ENCODE peak calls at places on chromosomes 1 and 21, in six cellular contexts. Z is BJ, C is H1, F is nephron progenitor cell, G is testis, B is endodermal cell. N is an unnamed sample.

GRCh38 chr1:226121049-226121586 is 58.6 kb downstream of the H3-3A start:
- DNase-seq in Z (no peak), B (no peak), F (no peak), C (no peak), G (no peak), N (no peak)

GRCh38 chr1:198883184-198883583 is 244.3 kb downstream of the PTPRC start:
- DNase-seq in F (no peak), B (no peak), C (no peak), G (no peak), Z (no peak), N (no peak)

GRCh38 chr1:46340404-46341221 is at the start of gene NSUN4:
- DNase-seq in F (peak), Z (peak), C (peak), G (peak), B (peak), N (peak)

GRCh38 chr1:24768873-24769605 is 23.8 kb downstream of the CLIC4 start:
- DNase-seq in C (no peak), B (no peak), G (no peak), Z (no peak), F (no peak), N (no peak)

GRCh38 chr21:44062380-44062779 is 44.8 kb upstream of the PWP2 start:
- DNase-seq in F (no peak), Z (no peak), B (no peak), G (peak), C (no peak), N (no peak)

GRCh38 chr1:178923512-178923911 is 52.6 kb upstream of the ANGPTL1 start:
- DNase-seq in B (no peak), F (no peak), Z (no peak), C (no peak), G (no peak), N (no peak)

GRCh38 chr21:15894596-15894995 is 164.8 kb downstream of the USP25 start:
- DNase-seq in G (no peak), C (no peak), F (no peak), Z (no peak), B (no peak), N (no peak)

GRCh38 chr1:199742547-199742946 is 285.0 kb upstream of the NR5A2 start:
- DNase-seq in B (no peak), Z (peak), F (no peak), C (no peak), G (no peak), N (no peak)

GRCh38 chr1:1144122-1144842 is 28.4 kb upstream of the C1orf159 start:
- DNase-seq in Z (no peak), F (no peak), B (peak), G (no peak), C (no peak), N (no peak)

GRCh38 chr1:147504801-147505303 is 36.4 kb upstream of the BCL9 start:
- DNase-seq in C (no peak), B (peak), Z (no peak), G (peak), F (peak), N (peak)
- TF ChIP-seq CTCF in C (no peak), B (no peak), Z (no peak), G (no peak), F (no peak), N (no peak)

DNA sequence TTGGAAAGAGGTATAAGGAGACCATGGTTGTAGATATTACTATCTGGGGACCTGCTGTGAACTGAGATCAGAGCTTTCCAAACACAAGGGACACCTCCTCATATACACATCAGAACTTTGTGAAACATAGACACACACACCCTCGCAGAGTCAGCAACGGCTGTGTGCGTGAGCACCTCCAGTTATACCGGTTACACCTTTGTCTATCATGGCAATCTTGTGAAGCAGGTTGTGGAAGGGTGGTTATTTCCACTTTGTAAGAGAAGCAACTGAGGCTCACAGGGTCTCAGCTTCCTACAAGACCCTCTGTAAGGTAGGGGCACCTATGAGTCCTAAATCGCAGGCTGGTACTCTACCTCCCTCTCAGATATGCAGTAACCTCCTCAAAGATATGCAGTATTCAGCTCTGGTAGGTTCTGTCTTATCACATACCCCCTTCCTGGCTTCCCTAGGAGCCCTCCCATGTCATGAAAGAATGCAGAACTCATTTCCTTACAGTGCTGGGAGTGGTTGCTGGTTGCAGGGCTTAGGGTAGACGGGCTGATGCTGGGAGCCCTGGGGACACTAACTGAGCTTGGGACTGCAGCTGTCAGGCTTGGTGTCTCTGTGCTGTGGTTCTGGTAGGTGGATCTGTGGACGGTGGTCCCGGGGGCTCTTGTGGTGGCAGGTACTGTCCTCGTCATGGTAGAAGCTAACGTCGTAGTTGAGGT is 18.6 kb upstream of the MAGOH start:
- DNase-seq in B (peak), G (no peak), F (no peak), C (no peak), Z (no peak), N (no peak)
- TF ChIP-seq CTCF in B (no peak), G (no peak), F (no peak), C (no peak), Z (no peak), N (no peak)

GRCh38 chr1:151720974-151721787 is at the start of gene RIIAD1:
- DNase-seq in F (peak), B (peak), Z (no peak), C (no peak), G (peak), N (no peak)
- TF ChIP-seq CTCF in F (no peak), B (no peak), Z (no peak), C (no peak), G (no peak), N (no peak)

DNA sequence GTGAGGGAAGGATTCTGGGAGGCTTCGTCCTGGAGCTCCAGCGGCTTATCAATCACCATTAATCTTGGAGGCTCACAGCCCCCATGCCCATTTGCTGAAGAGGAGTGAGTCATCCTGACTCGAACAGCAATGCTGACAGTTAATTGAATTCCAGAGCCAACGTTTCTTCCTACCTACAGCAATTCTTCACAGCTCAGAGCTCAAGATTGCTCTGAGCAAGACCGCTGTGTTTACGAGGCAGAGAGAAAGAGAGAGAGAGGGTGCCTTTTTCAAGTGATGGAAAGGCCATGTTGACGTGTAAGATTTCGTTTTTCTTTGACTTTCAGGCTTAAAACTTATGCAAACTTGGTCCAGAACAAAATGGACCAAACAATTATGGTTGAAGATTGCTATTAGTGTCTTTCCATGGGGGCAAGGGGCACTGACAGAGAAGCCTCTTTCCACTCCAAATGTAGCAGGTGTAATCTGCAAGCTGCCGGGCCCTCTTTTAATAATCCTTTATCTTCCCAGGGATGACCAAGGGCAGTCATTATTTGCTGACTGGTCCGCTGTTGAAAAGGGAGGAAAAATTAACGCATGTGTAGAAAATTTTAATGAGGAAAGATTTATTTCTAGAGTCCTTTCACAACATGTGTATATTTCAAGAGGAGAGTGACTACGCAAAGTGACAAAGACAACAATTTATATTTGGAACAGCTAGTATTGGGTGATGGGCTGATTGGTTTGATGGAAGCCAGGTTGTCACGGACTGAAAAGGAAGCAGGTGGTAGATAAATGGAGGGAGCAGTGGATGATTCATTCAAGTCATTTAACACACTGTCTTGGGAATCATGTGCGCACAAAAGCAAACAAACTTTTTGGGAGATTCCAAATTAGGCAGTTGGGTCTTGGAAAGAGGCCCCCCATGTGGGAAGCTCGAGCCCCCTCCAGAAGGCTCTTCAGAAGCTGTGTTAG is 136.1 kb upstream of the IRF2BP2 start:
- DNase-seq in C (no peak), F (no peak), B (peak), Z (no peak), G (no peak), N (no peak)
- TF ChIP-seq CTCF in C (no peak), F (no peak), B (no peak), Z (no peak), G (no peak), N (no peak)

DNA sequence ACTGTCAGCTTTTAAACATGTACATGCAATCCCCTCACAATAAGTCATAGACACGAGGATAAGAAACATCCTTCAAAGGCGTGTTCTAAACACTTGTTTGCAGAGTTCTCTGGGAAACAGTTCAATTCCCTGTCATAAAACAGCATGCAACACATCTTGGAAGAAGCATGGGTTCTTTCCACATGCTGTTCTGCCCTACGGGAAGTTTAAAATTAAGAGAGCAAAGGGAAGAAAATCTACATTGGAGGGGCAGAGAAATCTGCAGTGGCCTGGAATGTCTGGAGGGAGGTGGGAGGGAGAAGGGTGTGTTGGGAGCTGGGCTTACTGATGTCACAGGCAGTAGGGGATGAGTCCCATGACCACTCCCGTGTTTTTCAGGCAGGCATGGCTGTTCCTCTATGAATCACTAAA is 98.3 kb upstream of the SLC2A1 start:
- DNase-seq in B (no peak), Z (peak), F (no peak), G (no peak), C (no peak), N (no peak)
- TF ChIP-seq CTCF in B (no peak), Z (no peak), F (no peak), G (no peak), C (no peak), N (no peak)

GRCh38 chr1:55337801-55338447 is 122.8 kb upstream of the USP24 start:
- DNase-seq in B (peak), F (no peak), C (peak), G (peak), Z (no peak), N (no peak)
- TF ChIP-seq CTCF in B (peak), F (peak), C (peak), G (no peak), Z (peak), N (peak)

GRCh38 chr1:155173478-155174333 is at the start of gene TRIM46:
- DNase-seq in Z (no peak), C (no peak), F (peak), G (no peak), B (peak), N (peak)
- TF ChIP-seq CTCF in Z (no peak), C (no peak), F (no peak), G (no peak), B (no peak), N (peak)

DNA sequence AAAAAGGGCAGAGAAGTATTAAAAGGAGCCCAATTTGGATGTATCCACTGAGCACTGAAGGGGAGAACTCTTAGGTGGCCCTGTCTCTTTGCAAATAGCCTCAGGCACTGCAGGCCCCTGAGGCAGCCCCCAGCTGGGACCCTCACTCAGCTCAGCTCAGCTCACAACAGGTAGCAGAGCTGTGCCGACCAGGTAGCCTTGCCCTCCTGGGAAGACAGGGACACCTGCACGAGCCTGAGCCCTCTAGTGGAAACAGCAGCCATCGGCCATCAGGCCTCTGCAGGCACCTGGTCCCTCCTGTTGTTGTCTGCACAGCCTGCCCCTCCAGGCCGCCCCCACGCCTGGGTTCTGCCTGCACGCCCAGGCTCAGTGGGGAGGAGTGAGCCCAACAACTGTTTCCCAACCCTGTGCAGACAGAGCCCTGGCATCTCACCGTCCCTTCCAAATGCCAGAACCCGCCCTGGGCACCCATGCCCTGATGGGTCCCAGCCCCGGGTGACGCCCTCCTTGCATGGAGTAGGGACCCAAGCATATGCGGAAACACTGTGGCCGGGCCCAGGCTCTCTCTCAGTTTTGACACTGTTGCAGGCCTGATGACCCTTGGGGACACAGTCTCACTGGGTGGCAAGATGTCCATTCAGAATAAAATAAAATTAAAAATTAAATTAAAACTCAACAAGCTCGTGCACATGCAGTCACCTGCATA is 60.0 kb upstream of the AJAP1 start:
- DNase-seq in Z (no peak), B (peak), C (no peak), F (no peak), G (no peak), N (no peak)
- TF ChIP-seq CTCF in Z (no peak), B (peak), C (peak), F (no peak), G (no peak), N (no peak)

GRCh38 chr1:201876148-201876547 is 12.6 kb upstream of the SHISA4 start:
- DNase-seq in C (no peak), B (no peak), G (no peak), Z (no peak), F (no peak), N (no peak)
- TF ChIP-seq CTCF in C (no peak), B (peak), G (no peak), Z (peak), F (peak), N (peak)

GRCh38 chr1:167057297-167057688 is 32.9 kb downstream of the GPA33 start:
- DNase-seq in B (peak), Z (no peak), C (peak), G (peak), F (peak), N (no peak)
- TF ChIP-seq CTCF in B (peak), Z (peak), C (peak), G (no peak), F (peak), N (peak)